ENCODE peak calls at places on chromosomes 3 and 15, in nine cellular contexts. Z is stomach, D is transverse colon, N is right lobe of liver, G is breast epithelium, O is heart left ventricle, Y is A549, U is tibial nerve, F is IMR-90. V is an unnamed sample.

GRCh38 chr15:51108933-51109550 is 14.3 kb upstream of the TNFAIP8L3 start:
- DNase-seq in Z (no peak), D (no peak), N (no peak), G (no peak), O (no peak), Y (no peak), U (no peak), F (peak; percentile 92), V (no peak)

GRCh38 chr3:14824646-14825045 is 5.9 kb downstream of the FGD5 start:
- DNase-seq in Z (no peak), D (no peak), N (no peak), G (no peak), O (no peak), Y (no peak), U (no peak), F (no peak), V (no peak)

GRCh38 chr3:135966349-135966695 is 794 bp downstream of the PPP2R3A start:
- DNase-seq in Z (no peak), D (no peak), N (no peak), G (no peak), O (peak; percentile 57), Y (no peak), U (no peak), F (no peak), V (no peak)

GRCh38 chr3:29950232-29950631 is 656.2 kb upstream of the TGFBR2 start:
- DNase-seq in Z (no peak), D (no peak), N (no peak), G (no peak), O (no peak), Y (no peak), U (no peak), F (no peak), V (no peak)

GRCh38 chr3:187669675-187670504 is at the start of gene SST:
- DNase-seq in Z (peak; percentile 47), D (peak; percentile 8), N (peak; percentile 52), G (no peak), O (peak; percentile 46), Y (no peak), U (no peak), F (peak; percentile 47), V (peak; percentile 75)

GRCh38 chr15:39667382-39668127 is 86.7 kb downstream of the THBS1 start:
- DNase-seq in Z (no peak), D (no peak), N (no peak), G (no peak), O (no peak), Y (no peak), U (no peak), F (no peak), V (no peak)

GRCh38 chr3:13890377-13891016 is 10.6 kb upstream of the WNT7A start:
- DNase-seq in Z (no peak), D (no peak), N (no peak), G (no peak), O (no peak), Y (no peak), U (no peak), F (no peak), V (no peak)

GRCh38 chr15:68375716-68376220 is 56.2 kb downstream of the ITGA11 start:
- DNase-seq in Z (peak; percentile 13), D (no peak), N (no peak), G (no peak), O (peak; percentile 1), Y (no peak), U (no peak), F (no peak), V (no peak)

GRCh38 chr3:127889976-127890650 is 24.9 kb upstream of the KBTBD12 start:
- DNase-seq in Z (no peak), D (no peak), N (no peak), G (no peak), O (no peak), Y (no peak), U (no peak), F (no peak), V (no peak)

GRCh38 chr3:108008106-108008505 is 82.7 kb downstream of the CD47 start:
- DNase-seq in Z (no peak), D (no peak), N (no peak), G (no peak), O (no peak), Y (no peak), U (no peak), F (no peak), V (no peak)

GRCh38 chr3:21073561-21073960 is 677.4 kb downstream of the ZNF385D start:
- DNase-seq in Z (no peak), D (no peak), N (no peak), G (no peak), O (no peak), Y (no peak), U (no peak), F (no peak), V (no peak)

GRCh38 chr3:9014189-9014588 is 50.9 kb upstream of the RAD18 start:
- DNase-seq in Z (no peak), D (no peak), N (no peak), G (no peak), O (no peak), Y (no peak), U (no peak), F (peak; percentile 28), V (no peak)

GRCh38 chr15:58438956-58439355 is 7.2 kb downstream of the LIPC start:
- DNase-seq in Z (no peak), D (peak; percentile 47), N (peak; percentile 72), G (peak; percentile 33), O (peak; percentile 47), Y (peak; percentile 75), U (no peak), F (peak; percentile 46), V (no peak)

GRCh38 chr15:40313531-40314398 is 6.0 kb upstream of the PLCB2 start:
- DNase-seq in Z (peak; percentile 89), D (peak; percentile 85), N (peak; percentile 61), G (no peak), O (peak; percentile 62), Y (no peak), U (no peak), F (no peak), V (peak; percentile 88)

GRCh38 chr3:62332771-62333381 is 40.5 kb downstream of the FEZF2 start:
- DNase-seq in Z (no peak), D (no peak), N (no peak), G (no peak), O (no peak), Y (no peak), U (no peak), F (peak; percentile 23), V (no peak)
- H3K4me1 ChIP-seq in Z (no peaks in the 10 kb centered on the region), D (no peaks in the 10 kb centered on the region), N (no peaks in the 10 kb centered on the region), G (no peaks in the 10 kb centered on the region), O (no peaks in the 10 kb centered on the region), Y (no peaks in the 10 kb centered on the region), U (no peaks in the 10 kb centered on the region), F (no peaks in the 10 kb centered on the region), V (no peaks in the 10 kb centered on the region)

DNA sequence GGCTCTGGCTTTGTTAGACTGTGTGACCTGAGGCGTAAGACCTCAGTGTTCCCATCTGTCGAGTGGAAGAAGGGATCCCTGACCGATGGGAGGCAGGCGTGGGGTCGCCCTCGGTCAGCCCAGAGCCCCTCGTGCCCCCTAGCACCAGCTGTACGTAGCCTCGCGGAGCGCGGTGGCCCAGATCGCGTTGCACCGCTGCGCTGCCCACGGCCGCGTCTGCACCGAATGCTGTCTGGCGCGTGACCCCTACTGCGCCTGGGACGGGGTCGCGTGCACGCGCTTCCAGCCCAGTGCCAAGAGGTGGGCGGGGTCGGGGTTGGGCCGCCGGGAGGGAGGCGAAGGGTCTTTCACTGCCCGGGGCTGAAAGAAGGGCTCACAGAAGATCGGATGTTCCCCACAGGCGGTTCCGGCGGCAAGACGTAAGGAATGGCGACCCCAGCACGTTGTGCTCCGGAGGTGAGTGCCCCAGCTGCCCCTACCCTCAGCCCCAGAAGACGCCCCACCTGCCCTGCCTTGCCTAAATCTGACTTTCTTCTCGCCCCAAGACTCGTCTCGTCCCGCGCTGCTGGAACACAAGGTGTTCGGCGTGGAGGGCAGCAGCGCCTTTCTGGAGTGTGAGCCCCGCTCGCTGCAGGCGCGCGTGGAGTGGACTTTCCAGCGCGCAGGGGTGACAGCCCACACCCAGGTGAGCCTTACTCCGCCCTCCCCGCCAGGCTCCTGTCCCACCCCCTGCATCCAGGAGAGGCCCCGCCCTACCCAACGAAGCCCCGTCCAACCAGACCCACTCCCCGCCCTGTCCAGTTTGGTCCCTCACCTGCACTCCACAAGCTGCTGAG is 3.5 kb upstream of the LSMEM2 start:
- DNase-seq in Z (no peak), D (no peak), N (no peak), G (no peak), O (no peak), Y (no peak), U (no peak), F (no peak), V (peak; percentile 87)
- H3K4me3 ChIP-seq in Z (no peak overlapping the region), D (no peak overlapping the region), N (no peak overlapping the region), G (no peak overlapping the region), O (no peak overlapping the region), Y (no peak overlapping the region), U (no peak overlapping the region), F (no peak overlapping the region), V (no peak overlapping the region)

DNA sequence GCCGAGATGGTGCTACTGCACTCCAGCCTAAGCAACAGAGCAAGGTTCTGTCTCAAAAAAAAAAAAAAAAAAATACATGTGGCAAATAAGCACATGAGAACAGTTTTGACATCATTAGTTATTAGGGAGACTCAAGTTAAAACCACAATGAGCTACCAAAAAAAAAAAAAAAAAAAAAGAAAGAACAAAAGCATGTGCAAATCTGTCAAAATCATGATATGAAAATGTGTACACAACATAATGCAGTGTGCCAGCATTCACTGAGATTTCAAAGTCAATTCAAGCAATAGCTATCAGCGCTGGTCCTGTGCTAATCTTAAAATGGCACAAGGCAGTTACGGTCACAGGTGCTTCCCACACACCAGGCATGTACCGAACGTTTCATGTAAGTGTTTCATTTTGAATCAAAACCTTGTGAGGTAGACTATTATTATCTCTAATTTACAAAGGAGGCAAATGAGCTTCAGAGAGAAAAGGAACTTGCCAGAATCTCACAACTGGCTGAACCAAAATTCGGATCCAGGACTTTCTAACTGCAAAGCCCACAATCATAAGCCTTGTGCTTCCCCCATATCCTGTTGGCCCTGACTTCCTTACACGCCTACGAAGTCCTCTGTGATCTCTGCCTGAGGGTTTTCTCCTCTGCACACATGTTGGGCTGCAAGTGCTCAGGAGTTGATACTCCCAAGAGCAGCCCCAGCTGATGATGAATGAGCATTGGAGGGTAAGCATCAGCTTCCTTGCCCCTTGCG is 200.1 kb upstream of the PROK2 start:
- DNase-seq in Z (peak; percentile 37), D (peak; percentile 32), N (no peak), G (no peak), O (no peak), Y (no peak), U (no peak), F (no peak), V (no peak)
- TF ChIP-seq POLR2A in Z (no peak), D (no peak), N (no peak), G (no peak), O (no peak), Y (no peak), U (no peak), F (no peak), V (no peak)

DNA sequence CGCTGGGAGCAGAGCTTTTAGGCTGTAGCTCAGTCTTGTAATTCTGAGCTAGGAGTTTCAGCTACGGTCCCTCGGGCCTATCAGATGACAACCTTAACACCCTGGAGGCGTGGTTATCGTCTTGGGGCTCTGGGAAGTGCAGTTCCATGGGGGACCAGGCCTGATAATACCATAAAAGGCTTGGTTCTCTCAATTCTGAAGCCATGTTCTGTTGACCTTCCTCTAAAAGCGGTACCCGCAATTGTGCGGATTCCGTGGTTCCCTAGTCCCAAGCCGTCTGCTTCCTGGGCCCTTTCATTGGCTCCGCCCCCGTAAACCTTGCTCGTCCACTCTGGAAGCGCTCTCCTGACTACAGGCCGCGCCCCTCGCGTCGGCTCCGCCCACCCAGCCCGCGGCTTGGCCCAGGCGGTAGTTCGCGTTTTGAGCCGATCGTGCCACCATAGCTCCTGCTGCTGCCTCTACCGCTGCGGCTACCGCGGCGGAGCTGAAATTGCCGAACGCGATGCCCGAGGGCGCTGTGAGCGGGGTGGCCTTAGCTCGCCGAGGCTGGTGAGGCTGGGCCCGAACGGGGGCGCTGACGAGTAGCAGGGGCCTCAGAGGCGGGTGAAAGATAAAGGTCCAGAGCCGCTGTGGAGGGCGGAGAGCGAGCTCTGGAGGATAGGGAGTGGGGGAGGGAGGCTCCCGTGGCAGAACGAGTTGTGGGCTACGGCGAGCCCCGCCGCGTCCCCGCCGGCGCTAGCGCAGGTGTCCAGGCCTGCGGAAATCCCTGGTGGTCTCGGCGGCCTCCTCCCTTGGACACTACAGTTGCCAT is at the start of gene MAPKBP1:
- DNase-seq in Z (peak; percentile 98), D (peak; percentile 98), N (peak; percentile 98), G (peak; percentile 96), O (peak; percentile 98), Y (peak; percentile 89), U (peak; percentile 93), F (peak; percentile 98), V (peak; percentile 99)
- H3K4me1 ChIP-seq in Z (peaks cover 39% of the 10 kb centered on the region), D (peaks cover 24% of the 10 kb centered on the region), N (no peaks in the 10 kb centered on the region), G (peaks cover 11% of the 10 kb centered on the region), O (peaks cover 15% of the 10 kb centered on the region), Y (peaks cover 22% of the 10 kb centered on the region), U (peaks cover 46% of the 10 kb centered on the region), F (peaks cover 13% of the 10 kb centered on the region), V (peaks cover 30% of the 10 kb centered on the region)